ENCODE peak calls at places on chromosomes 3 and 15, in six cellular contexts. M is HFFc6, I is AG10803, F is body of pancreas, D is fibroblast of mammary gland, Z is cardiac fibroblast. P is an unnamed sample.

GRCh38 chr3:141243295-141243707 is 11.7 kb downstream of the PXYLP1 start:
- DNase-seq in I (no peak), D (peak), M (no peak), F (no peak), Z (peak), P (no peak)

GRCh38 chr3:124636863-124637296 is 93.4 kb upstream of the UMPS start:
- DNase-seq in D (no peak), I (no peak), Z (no peak), M (no peak), F (peak), P (peak)

GRCh38 chr3:4306860-4307259 is 3.7 kb downstream of the SETMAR start:
- DNase-seq in Z (no peak), I (peak), D (peak), M (no peak), F (no peak), P (no peak)

GRCh38 chr15:35379972-35380371 is 166.0 kb downstream of the DPH6 start:
- DNase-seq in M (no peak), Z (no peak), I (no peak), D (no peak), F (no peak), P (no peak)

GRCh38 chr3:192930585-192930984 is 12.9 kb upstream of the MB21D2 start:
- DNase-seq in D (no peak), F (no peak), M (no peak), I (no peak), Z (no peak), P (no peak)

GRCh38 chr3:43319794-43320193 is 33.5 kb downstream of the SNRK start:
- DNase-seq in D (peak), I (peak), Z (no peak), M (no peak), F (no peak), P (no peak)

GRCh38 chr3:46496745-46497555 is 826 bp upstream of the RTP3 start:
- DNase-seq in F (no peak), D (no peak), Z (peak), M (no peak), I (no peak), P (peak)

GRCh38 chr3:29282431-29283296 is 1.8 kb downstream of the RBMS3 start:
- DNase-seq in D (peak), F (no peak), I (peak), M (peak), Z (peak), P (no peak)

GRCh38 chr3:194874206-194874605 is 188.5 kb downstream of the FAM43A start:
- DNase-seq in Z (no peak), I (no peak), D (no peak), M (no peak), F (no peak), P (no peak)

GRCh38 chr3:72517325-72517724 is 330.9 kb downstream of the SHQ1 start:
- DNase-seq in I (no peak), Z (no peak), F (no peak), M (no peak), D (no peak), P (no peak)

GRCh38 chr15:26179906-26180305 is 316.8 kb upstream of the ATP10A start:
- DNase-seq in M (peak), F (no peak), Z (no peak), I (no peak), D (no peak), P (no peak)

GRCh38 chr15:60729850-60730458 is 251.0 kb upstream of the ICE2 start:
- DNase-seq in F (no peak), Z (no peak), M (no peak), I (no peak), D (no peak), P (no peak)

GRCh38 chr3:172221550-172221949 is 182.2 kb downstream of the FNDC3B start:
- DNase-seq in M (peak), D (peak), Z (peak), F (no peak), I (peak), P (no peak)

GRCh38 chr3:55634345-55634744 is 147.2 kb upstream of the WNT5A start:
- DNase-seq in F (no peak), D (no peak), M (no peak), Z (no peak), I (no peak), P (no peak)

GRCh38 chr3:62103531-62103930 is 269.8 kb downstream of the FEZF2 start:
- DNase-seq in I (no peak), M (no peak), D (no peak), F (no peak), Z (no peak), P (no peak)

GRCh38 chr3:66196633-66197032 is 24.2 kb upstream of the SLC25A26 start:
- DNase-seq in Z (peak), F (no peak), D (peak), I (no peak), M (no peak), P (no peak)

GRCh38 chr3:66200786-66201185 is 20.0 kb upstream of the SLC25A26 start:
- DNase-seq in I (no peak), Z (no peak), M (no peak), D (no peak), F (no peak), P (no peak)

GRCh38 chr3:66200147-66200546 is 20.7 kb upstream of the SLC25A26 start:
- DNase-seq in D (no peak), F (no peak), I (no peak), Z (no peak), M (no peak), P (peak)

GRCh38 chr3:66199089-66199473 is 21.7 kb upstream of the SLC25A26 start:
- DNase-seq in F (no peak), Z (no peak), D (no peak), I (no peak), M (no peak), P (no peak)

DNA sequence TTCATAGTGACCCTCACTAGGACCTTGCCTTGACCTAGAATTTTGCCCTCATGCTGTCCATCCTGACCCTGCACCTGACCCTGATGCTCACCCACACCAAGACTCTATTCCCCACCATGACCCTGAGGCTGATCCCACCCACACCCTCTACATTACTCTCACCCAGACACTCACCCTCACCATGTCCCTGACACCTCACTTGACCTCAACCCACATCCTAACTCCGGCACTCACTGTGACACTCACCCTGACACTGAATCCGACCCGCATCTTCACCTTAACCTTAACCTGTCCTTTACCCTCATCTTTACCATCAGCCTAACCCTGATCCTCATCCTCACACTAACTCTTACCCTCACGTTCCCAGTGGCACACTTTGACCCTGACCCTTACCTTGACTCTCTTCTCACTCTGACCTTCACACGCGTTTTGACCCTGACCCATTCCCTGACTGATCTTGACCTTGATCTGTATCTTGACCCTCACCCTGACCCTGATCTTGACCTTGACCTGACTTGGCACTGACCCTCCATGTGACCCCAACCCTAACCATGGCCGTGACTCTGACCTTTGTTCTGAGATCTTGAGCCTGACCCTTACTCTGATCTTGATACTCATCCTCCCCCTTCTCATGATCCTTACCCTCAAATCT is 22.2 kb upstream of the SLC25A26 start:
- DNase-seq in Z (no peak), D (no peak), I (no peak), M (no peak), F (no peak), P (no peak)
- TF ChIP-seq CTCF in Z (no peak), D (no peak), I (no peak), M (no peak), F (no peak), P (no peak)

DNA sequence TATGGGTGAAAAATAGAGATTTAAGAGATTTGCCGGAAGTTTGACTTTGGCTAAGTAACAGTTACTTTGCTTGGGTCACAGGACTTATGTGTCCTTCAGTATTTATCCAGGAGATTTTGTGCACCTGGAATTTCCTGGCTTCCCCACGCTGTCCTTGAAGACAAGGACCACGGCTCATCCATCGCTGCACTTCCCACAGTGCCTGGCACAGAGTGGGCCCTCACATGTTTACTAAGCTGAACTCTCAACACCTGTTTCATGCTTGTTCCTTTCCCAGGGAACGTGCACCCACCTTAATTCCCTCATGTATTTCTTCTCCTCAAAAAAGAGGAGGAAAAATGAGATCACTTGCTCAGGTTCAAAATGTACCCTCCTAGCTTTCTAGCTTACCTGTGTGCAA is 32.0 kb downstream of the CA12 start:
- DNase-seq in F (peak), M (no peak), D (no peak), I (no peak), Z (no peak), P (no peak)
- TF ChIP-seq CTCF in F (no peak), M (no peak), D (no peak), I (no peak), Z (no peak), P (no peak)

GRCh38 chr15:71237456-71238188 is 122.4 kb downstream of the THSD4 start:
- DNase-seq in D (peak), I (peak), M (peak), F (peak), Z (peak), P (no peak)
- TF ChIP-seq CTCF in D (no peak), I (no peak), M (peak), F (no peak), Z (no peak), P (no peak)

GRCh38 chr15:41581110-41581509 is 22.1 kb downstream of the TYRO3 start:
- DNase-seq in I (no peak), F (peak), Z (peak), M (no peak), D (no peak), P (peak)
- TF ChIP-seq CTCF in I (peak), F (peak), Z (peak), M (peak), D (peak), P (no peak)

GRCh38 chr3:159619341-159619885 is 369.2 kb upstream of the IL12A start:
- DNase-seq in M (peak), D (peak), I (peak), Z (peak), F (no peak), P (no peak)
- TF ChIP-seq CTCF in M (no peak), D (no peak), I (no peak), Z (no peak), F (no peak), P (no peak)

DNA sequence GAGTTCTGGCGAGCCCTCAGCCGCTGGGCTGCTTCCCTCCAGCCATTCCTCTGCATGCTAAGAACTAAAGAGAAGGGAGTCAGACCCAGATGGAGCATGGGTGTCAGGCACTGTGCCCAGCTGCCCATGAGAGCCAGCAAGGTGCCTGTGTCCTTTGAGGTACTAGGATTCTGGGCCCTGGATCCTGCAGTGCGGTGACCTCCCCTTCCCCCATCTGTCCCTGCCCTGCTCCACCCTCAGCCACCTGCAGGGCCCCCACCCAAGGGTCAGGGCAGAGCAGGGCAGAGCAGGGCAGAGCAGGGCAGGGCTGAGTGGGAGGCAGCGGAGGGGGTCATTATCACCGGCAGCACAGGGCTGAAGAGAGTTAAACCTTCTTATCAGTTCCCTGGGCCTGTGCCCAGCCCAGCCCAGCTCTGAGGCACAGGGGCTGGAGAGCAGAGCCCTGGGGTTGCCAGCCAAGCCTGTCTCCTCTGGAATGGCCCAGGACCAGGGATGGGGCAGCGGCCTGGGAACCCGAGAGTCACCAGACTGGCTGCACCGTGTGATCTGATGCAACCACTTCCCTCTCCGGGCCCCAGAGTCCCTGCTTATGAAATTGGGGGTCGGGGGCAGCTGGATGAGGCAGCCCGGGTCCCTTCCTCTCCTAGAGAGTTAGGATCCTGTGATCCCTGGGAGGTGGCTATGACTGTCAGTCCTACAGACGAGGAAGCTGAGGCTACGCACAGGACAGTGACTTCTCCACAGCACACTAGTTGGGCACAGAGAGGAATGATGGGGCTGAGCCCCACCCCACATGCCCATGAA is 17.3 kb downstream of the ZDHHC19 start:
- DNase-seq in M (no peak), D (no peak), I (no peak), F (peak), Z (no peak), P (no peak)
- TF ChIP-seq CTCF in M (no peak), D (no peak), I (no peak), F (no peak), Z (no peak), P (no peak)

GRCh38 chr3:196708467-196708866 is 3.6 kb downstream of the CEP19 start:
- DNase-seq in Z (peak), I (no peak), D (peak), M (no peak), F (no peak), P (no peak)

GRCh38 chr3:196707566-196707965 is 4.5 kb downstream of the CEP19 start:
- DNase-seq in M (no peak), D (no peak), Z (no peak), I (no peak), F (no peak), P (no peak)

GRCh38 chr3:196706313-196706712 is 5.7 kb downstream of the CEP19 start:
- DNase-seq in M (no peak), F (no peak), I (no peak), Z (no peak), D (no peak), P (no peak)

GRCh38 chr3:196712514-196713413 is 587 bp downstream of the PIGX start:
- DNase-seq in D (peak), Z (peak), F (peak), M (peak), I (peak), P (peak)

DNA sequence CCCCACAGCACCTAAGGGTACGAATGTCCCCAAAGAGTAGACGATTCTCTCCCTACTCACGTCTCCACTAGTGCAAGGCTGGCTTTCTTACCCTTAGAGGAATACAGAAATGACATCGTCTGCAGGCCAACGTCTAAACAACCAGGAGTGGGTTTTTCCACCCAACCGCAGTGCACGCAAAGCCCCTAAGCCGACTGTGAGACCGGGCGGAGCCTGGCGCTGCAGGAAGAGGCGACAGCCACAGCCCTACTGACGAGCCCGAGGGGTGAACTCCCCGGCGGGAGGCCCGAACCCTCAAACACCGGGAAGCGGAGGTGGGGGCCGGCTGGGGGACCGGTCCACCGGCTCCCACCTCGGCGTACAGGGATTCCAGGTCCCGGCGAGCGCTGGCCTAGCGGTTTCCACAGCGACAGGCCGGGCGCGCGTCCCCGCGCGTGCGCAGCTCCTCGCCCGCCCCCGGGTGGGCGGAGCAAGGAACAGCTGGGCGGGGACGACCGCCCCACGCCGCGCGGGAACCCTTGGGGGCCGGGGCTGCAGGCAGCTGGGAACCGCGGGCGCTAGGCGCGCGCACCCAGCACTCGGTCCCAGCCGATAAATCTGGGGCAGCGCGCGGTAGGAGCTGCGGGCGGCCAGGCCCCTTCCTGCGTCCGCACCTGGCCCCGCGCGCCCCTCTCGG is at the start of the genes CEP19 and PIGX:
- DNase-seq in I (peak), M (peak), F (peak), D (peak), Z (peak), P (peak)
- TF ChIP-seq CTCF in I (no peak), M (peak), F (no peak), D (no peak), Z (no peak), P (no peak)

GRCh38 chr3:71510485-71510884 is 73.0 kb downstream of the FOXP1 start:
- DNase-seq in Z (peak), I (peak), F (no peak), D (peak), M (peak), P (no peak)
- TF ChIP-seq CTCF in Z (peak), I (peak), F (no peak), D (peak), M (peak), P (no peak)

DNA sequence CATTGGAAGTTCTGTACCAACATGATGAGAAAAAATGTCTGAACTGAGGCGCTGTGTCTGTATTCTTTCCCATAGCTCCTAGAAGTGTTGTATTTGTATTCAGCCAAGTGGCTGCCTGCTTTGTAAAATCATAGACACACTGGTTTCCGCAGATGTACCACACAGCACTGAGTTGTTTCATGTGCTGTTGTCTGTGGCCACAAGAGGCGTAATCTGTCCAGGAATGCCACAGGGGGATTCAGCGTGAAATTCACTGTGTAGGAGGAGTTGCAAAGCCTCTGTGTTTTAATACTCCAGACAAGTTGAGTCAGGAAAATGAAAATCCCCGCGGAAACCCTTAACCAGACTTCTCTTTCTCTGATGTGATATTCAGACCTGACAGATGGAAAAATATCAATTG is 462.2 kb downstream of the NSUN3 start:
- DNase-seq in F (peak), Z (peak), I (no peak), M (no peak), D (peak), P (no peak)
- TF ChIP-seq CTCF in F (peak), Z (peak), I (no peak), M (no peak), D (peak), P (no peak)

GRCh38 chr3:137121704-137122314 is 164.0 kb downstream of the IL20RB start:
- DNase-seq in F (peak), Z (peak), M (peak), I (peak), D (peak), P (peak)
- TF ChIP-seq CTCF in F (peak), Z (peak), M (peak), I (peak), D (peak), P (peak)

P was measured in Calu3.